ENCODE peak calls at places on chromosomes 4 and X, in four cellular contexts. G is stomach, W is heart left ventricle, J is tibial artery. Z is an unnamed sample.
A peak's percentile ranks its signal among the peaks of the same experiment; 100 is the strongest.

GRCh38 chrX:1453390-1453783 is 678 bp upstream of the ASMTL start:
- DNase-seq in G (no peak), W (no peak), J (peak; percentile 75), Z (no peak)

GRCh38 chrX:40098264-40099045 is 697 bp upstream of the BCOR start:
- DNase-seq in G (no peak), W (peak; percentile 40), J (no peak), Z (peak; percentile 82)

GRCh38 chr4:128288689-128289106 is 1.1 kb upstream of the PGRMC2 start:
- DNase-seq in G (peak; percentile 34), W (no peak), J (no peak), Z (no peak)

GRCh38 chr4:20126906-20127305 is 124.8 kb upstream of the SLIT2 start:
- DNase-seq in G (no peak), W (no peak), J (no peak), Z (no peak)

GRCh38 chr4:147682755-147683154 is 1.2 kb downstream of the PRMT9 start:
- DNase-seq in G (no peak), W (no peak), J (no peak), Z (no peak)

GRCh38 chr4:18559492-18559891 is 537.9 kb upstream of the LCORL start:
- DNase-seq in G (no peak), W (no peak), J (no peak), Z (no peak)

GRCh38 chrX:125322431-125322830 is 2.8 kb downstream of the TEX13C start:
- DNase-seq in G (no peak), W (no peak), J (no peak), Z (no peak)

GRCh38 chrX:94662665-94663064 is 988.7 kb downstream of the FAM133A start:
- DNase-seq in G (no peak), W (no peak), J (no peak), Z (no peak)

GRCh38 chrX:54208531-54208930 is 25.5 kb upstream of the FAM120C start:
- DNase-seq in G (no peak), W (no peak), J (no peak), Z (no peak)

GRCh38 chrX:29662101-29662500 is 553.3 kb upstream of the MAGEB2 start:
- DNase-seq in G (no peak), W (no peak), J (no peak), Z (no peak)

GRCh38 chrX:21747523-21747922 is 10.4 kb downstream of the SMPX start:
- DNase-seq in G (no peak), W (no peak), J (no peak), Z (no peak)

GRCh38 chr4:26751838-26752237 is 108.8 kb upstream of the STIM2 start:
- DNase-seq in G (no peak), W (no peak), J (no peak), Z (no peak)

GRCh38 chr4:184312126-184312525 is 94.5 kb upstream of the ENPP6 start:
- DNase-seq in G (no peak), W (no peak), J (no peak), Z (no peak)

GRCh38 chr4:46986922-46987638 is 6.3 kb downstream of the GABRA4 start:
- DNase-seq in G (no peak), W (no peak), J (no peak), Z (no peak)

GRCh38 chr4:10461850-10462400 is 4.7 kb upstream of the ZNF518B start:
- DNase-seq in G (no peak), W (no peak), J (no peak), Z (no peak)
- H3K27me3 ChIP-seq in G (peaks cover 8% of the 10 kb centered on the region), W (peaks cover 41% of the 10 kb centered on the region), J (peaks cover 33% of the 10 kb centered on the region), Z (no peaks in the 10 kb centered on the region)

GRCh38 chr4:70920592-70920991 is 18.4 kb downstream of the MOB1B start:
- DNase-seq in G (no peak), W (no peak), J (no peak), Z (no peak)

GRCh38 chr4:70914631-70915030 is 12.5 kb downstream of the MOB1B start:
- DNase-seq in G (no peak), W (no peak), J (no peak), Z (no peak)

GRCh38 chr4:70915874-70916559 is 13.8 kb downstream of the MOB1B start:
- DNase-seq in G (no peak), W (no peak), J (no peak), Z (no peak)

GRCh38 chr4:70913947-70914445 is 11.8 kb downstream of the MOB1B start:
- DNase-seq in G (no peak), W (no peak), J (no peak), Z (no peak)

GRCh38 chr4:70915048-70915815 is 13.1 kb downstream of the MOB1B start:
- DNase-seq in G (no peak), W (no peak), J (no peak), Z (no peak)
- H3K27ac ChIP-seq in G (no peak overlapping the region), W (no peak overlapping the region), J (no peak overlapping the region), Z (no peak overlapping the region)

DNA sequence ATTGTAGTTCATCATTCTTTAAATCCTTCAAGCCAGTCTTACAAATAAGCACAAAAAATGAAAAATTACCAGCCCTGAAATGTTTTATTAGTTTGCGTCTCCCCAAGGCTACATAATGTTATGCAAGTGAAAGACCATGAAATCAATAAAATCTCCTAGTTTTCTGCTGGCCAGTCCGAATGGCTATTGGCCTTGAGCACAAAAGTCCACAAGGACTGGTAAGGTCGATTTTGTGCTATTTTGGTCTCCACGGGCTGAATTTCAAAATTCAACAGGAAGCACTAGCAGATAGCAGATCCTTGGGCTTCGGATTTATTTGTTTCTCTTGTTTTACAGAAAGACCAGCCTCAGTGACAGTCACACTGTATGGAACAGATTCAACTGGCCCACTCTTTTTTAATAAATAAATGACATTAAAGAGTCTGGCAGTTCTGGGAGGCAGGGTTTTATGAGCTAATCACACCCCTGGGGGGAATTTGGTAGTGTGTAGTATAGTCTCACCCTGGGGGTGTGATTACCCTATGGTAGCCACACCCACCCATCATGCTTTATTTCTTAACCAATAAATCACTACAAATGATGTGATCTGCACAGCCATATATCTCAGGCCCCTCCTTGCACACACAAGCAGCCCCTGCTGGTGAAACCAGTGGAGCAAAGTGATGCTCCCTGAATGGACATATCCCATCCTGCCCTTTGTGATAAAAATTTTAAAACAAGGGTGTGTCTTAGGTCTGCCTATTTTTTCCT is 51.1 kb upstream of the TMEM33 start:
- DNase-seq in G (no peak), W (no peak), J (no peak), Z (no peak)
- H3K27me3 ChIP-seq in G (peaks cover 20% of the 10 kb centered on the region), W (peaks cover 62% of the 10 kb centered on the region), J (peaks cover 70% of the 10 kb centered on the region), Z (no peaks in the 10 kb centered on the region)

GRCh38 chrX:2549874-2550273 is 49.1 kb upstream of the DHRSX start:
- DNase-seq in G (no peak), W (no peak), J (no peak), Z (no peak)

GRCh38 chrX:2548731-2549423 is 48.1 kb upstream of the DHRSX start:
- DNase-seq in G (no peak), W (no peak), J (no peak), Z (no peak)

GRCh38 chrX:2547746-2548145 is 47.0 kb upstream of the DHRSX start:
- DNase-seq in G (no peak), W (no peak), J (no peak), Z (no peak)

GRCh38 chrX:2545144-2545543 is 44.4 kb upstream of the DHRSX start:
- DNase-seq in G (no peak), W (no peak), J (no peak), Z (no peak)

GRCh38 chrX:2546496-2546895 is 45.7 kb upstream of the DHRSX start:
- DNase-seq in G (no peak), W (no peak), J (no peak), Z (no peak)
- H3K27ac ChIP-seq in G (no peak overlapping the region), W (no peak overlapping the region), J (no peak overlapping the region), Z (no peak overlapping the region)

GRCh38 chr4:14929669-14930068 is 72.6 kb upstream of the CPEB2 start:
- DNase-seq in G (no peak), W (no peak), J (no peak), Z (no peak)
- H3K27me3 ChIP-seq in G (no peaks in the 10 kb centered on the region), W (no peaks in the 10 kb centered on the region), J (no peaks in the 10 kb centered on the region), Z (no peaks in the 10 kb centered on the region)

DNA sequence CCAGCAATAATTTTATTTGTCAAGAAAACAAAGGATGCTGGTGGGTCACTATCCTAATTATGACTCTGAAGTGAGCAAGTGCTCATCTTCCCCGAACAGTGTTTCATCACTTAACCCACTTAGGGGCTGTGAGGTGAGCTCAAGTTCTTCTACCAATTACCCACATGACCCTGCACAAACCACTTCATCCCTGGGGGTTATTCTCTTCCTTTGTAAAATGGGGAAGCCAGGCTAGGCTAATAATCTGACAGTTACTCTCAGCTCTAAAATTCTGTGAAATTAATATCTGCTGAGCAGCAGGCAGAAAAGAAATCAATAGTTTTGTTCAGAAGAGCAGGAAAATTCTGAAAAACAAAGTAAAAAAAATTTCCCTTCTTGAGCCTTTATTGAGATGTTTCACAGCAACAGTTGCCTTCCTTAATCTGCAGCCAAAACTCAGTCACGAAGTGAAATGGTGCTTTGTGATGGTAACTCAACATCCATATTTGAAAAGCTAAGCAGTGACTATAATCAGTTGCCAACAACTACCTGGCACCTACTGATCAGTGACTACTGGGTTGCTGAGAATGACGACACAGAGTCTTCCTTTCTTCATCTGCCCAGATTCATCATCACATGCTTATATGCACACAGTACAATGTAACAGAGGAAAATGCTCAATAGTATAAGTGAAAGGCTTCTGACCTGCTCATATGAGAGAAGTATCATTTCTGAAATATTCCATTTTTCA is 24.1 kb downstream of the ATP8A1 start:
- DNase-seq in G (no peak), W (no peak), J (no peak), Z (no peak)
- H3K27ac ChIP-seq in G (no peak overlapping the region), W (no peak overlapping the region), J (no peak overlapping the region), Z (no peak overlapping the region)